ENCODE peak calls at places on chromosomes 16 and 17, in seven cellular contexts. B is GM13976, A is bronchial epithelial cell, M is GM12865, E is uterus, X is A549, C is transverse colon. S is an unnamed sample.

GRCh38 chr16:35754391-35755369 is 2295.3 kb downstream of the TP53TG3F start:
- DNase-seq in B (no peak), E (no peak), X (no peak), M (no peak), A (no peak), C (no peak), S (no peak)

GRCh38 chr17:45184144-45184543 is 22.5 kb downstream of the HEXIM2 start:
- DNase-seq in M (no peak), X (no peak), C (no peak), A (peak; percentile 37), E (no peak), B (no peak), S (no peak)

GRCh38 chr16:87725596-87726235 is 40.1 kb downstream of the KLHDC4 start:
- DNase-seq in B (no peak), A (no peak), E (no peak), M (no peak), C (no peak), X (peak; percentile 27), S (no peak)

GRCh38 chr16:54453863-54454262 is 167.3 kb upstream of the IRX3 start:
- DNase-seq in M (no peak), B (no peak), A (no peak), X (no peak), E (no peak), C (no peak), S (no peak)

GRCh38 chr16:55041540-55042234 is 111.0 kb downstream of the IRX5 start:
- DNase-seq in X (no peak), B (no peak), C (no peak), M (no peak), A (no peak), E (no peak), S (peak; percentile 13)

GRCh38 chr16:48123104-48123788 is 32.5 kb downstream of the ABCC12 start:
- DNase-seq in B (peak; percentile 65), M (peak; percentile 64), C (no peak), E (no peak), X (peak; percentile 96), A (peak; percentile 99), S (no peak)

GRCh38 chr16:50771366-50771765 is 29.5 kb downstream of the CYLD start:
- DNase-seq in X (no peak), M (no peak), E (no peak), B (no peak), A (peak; percentile 76), C (no peak), S (no peak)

GRCh38 chr16:81646561-81646960 is 132.5 kb upstream of the PLCG2 start:
- DNase-seq in C (no peak), E (no peak), X (no peak), B (no peak), A (peak; percentile 80), M (no peak), S (no peak)

GRCh38 chr16:50884066-50884860 is 142.4 kb downstream of the CYLD start:
- DNase-seq in B (peak; percentile 66), X (peak; percentile 14), A (no peak), C (no peak), M (peak; percentile 16), E (no peak), S (no peak)

GRCh38 chr16:46768809-46769208 is 20.7 kb upstream of the MYLK3 start:
- DNase-seq in A (no peak), B (no peak), C (no peak), E (no peak), X (no peak), M (no peak), S (no peak)

GRCh38 chr17:59762826-59763374 is 55.4 kb downstream of the VMP1 start:
- DNase-seq in M (no peak), A (no peak), X (no peak), C (no peak), B (no peak), E (no peak), S (no peak)

GRCh38 chr17:32627233-32628008 is 140.6 kb downstream of the CDK5R1 start:
- DNase-seq in X (no peak), E (no peak), C (no peak), A (peak; percentile 33), B (no peak), M (no peak), S (no peak)

GRCh38 chr17:56269998-56270397 is 116.7 kb downstream of the ANKFN1 start:
- DNase-seq in A (no peak), E (no peak), B (no peak), C (no peak), X (no peak), M (no peak), S (no peak)

GRCh38 chr16:56353054-56353921 is 72.1 kb downstream of the AMFR start:
- DNase-seq in B (no peak), M (no peak), A (no peak), E (peak; percentile 8), C (peak; percentile 6), X (no peak), S (peak; percentile 16)

GRCh38 chr17:1767358-1767757 is 5.5 kb downstream of the SERPINF1 start:
- DNase-seq in M (no peak), A (no peak), X (no peak), B (no peak), E (no peak), C (no peak), S (no peak)
- TF ChIP-seq CTCF in M (no peak), A (no peak), X (peak; percentile 12), B (no peak), E (no peak), C (no peak), S (no peak)

GRCh38 chr16:23074423-23074822 is 74.8 kb downstream of the USP31 start:
- DNase-seq in C (no peak), M (no peak), A (no peak), E (no peak), B (no peak), X (no peak), S (no peak)

GRCh38 chr16:23069844-23070243 is 79.4 kb downstream of the USP31 start:
- DNase-seq in M (no peak), C (no peak), X (no peak), A (no peak), B (no peak), E (no peak), S (no peak)

GRCh38 chr16:23071202-23072083 is 77.8 kb downstream of the USP31 start:
- DNase-seq in C (no peak), A (peak; percentile 79), M (no peak), X (no peak), E (no peak), B (no peak), S (no peak)

GRCh38 chr16:23072084-23072599 is 77.1 kb downstream of the USP31 start:
- DNase-seq in X (peak; percentile 88), M (no peak), A (peak; percentile 75), B (no peak), C (peak; percentile 84), E (peak; percentile 83), S (peak; percentile 32)

DNA sequence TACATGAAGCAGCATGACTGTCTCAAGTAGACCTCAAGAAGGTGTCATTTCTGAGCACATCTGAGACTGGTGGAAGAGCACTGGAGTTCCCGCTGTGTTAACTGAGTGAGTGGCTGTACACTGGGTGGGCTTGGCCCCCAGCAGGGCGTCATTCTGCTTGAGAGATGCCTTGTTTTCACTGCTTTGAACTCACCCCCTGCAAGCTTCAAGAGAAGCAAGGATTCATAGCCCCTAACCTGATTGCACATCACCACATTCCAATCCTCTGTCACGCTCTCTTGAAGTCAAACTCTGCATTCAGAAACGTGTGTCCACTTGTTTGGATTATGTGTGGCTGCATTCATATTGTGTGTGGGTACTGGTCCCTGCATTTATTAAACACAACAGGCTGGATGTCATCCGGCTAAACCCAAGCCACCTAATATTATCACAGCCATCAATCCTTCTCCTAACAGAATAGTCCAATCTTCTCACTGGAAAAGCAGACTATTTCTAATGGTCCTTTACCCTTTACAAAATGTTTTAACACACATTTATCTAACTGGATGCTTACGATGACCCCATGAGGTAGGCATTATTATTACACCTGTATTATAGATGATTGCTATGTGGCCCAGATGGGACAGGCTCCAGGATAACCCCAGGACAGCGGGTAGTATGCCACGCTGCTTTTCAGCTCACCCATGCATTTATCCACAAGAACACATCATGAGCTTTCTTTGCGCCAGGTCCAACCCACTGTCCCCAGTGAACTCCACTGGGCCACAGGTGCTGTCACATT is 76.3 kb downstream of the USP31 start:
- DNase-seq in B (no peak), M (no peak), X (peak; percentile 59), C (no peak), A (peak; percentile 97), E (no peak), S (no peak)
- TF ChIP-seq CTCF in B (no peak), M (no peak), X (peak; percentile 5), C (no peak), A (peak; percentile 20), E (no peak), S (no peak)

GRCh38 chr16:85432606-85433005 is 180.5 kb upstream of the GSE1 start:
- DNase-seq in B (no peak), A (no peak), C (no peak), E (no peak), X (no peak), M (no peak), S (no peak)

GRCh38 chr16:85428899-85429775 is 184.0 kb upstream of the GSE1 start:
- DNase-seq in M (no peak), B (no peak), X (no peak), A (no peak), C (no peak), E (peak; percentile 16), S (no peak)

GRCh38 chr16:85431431-85432124 is 181.5 kb upstream of the GSE1 start:
- DNase-seq in M (no peak), E (no peak), B (no peak), C (peak; percentile 5), X (no peak), A (no peak), S (no peak)

GRCh38 chr16:85429776-85430522 is 183.2 kb upstream of the GSE1 start:
- DNase-seq in C (no peak), E (no peak), M (no peak), B (no peak), X (no peak), A (no peak), S (no peak)

GRCh38 chr16:85430523-85431381 is 182.4 kb upstream of the GSE1 start:
- DNase-seq in A (no peak), M (no peak), C (peak; percentile 7), E (peak; percentile 14), X (no peak), B (no peak), S (no peak)
- TF ChIP-seq CTCF in A (no peak), M (no peak), C (no peak), E (no peak), X (no peak), B (no peak), S (no peak)

DNA sequence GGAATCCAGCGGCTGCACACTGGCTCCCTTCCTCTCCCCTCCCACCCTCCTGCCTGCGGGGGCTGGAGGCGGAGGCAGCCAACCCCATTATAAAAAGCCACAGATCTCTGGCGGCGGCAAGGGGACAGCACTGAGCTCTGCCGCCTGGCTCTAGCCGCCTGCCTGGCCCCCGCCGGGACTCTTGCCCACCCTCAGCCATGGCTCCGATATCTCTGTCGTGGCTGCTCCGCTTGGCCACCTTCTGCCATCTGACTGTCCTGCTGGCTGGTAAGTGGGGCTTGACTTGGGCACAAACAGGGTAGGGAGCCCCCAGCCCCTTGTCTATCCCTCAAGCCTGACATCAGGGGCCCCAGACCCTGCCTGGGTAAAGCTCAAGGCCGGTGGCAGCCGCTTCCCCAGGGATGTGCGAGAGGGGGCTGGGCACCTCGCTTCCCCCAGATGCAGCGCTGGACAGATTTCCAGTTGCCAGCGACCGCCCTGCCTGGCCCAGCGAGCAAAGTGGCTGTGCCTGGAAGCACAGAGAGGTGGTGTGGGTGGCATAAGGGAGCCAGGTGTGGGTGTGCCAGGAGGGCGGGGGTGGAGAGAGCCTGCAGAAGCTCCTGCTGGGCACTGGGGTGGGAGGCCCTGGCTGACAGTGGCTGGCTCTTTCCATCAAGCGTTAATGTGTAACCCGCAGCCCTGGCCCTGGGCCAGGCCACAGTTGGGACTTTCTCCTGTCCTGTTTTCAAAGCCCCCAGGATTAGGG is at the start of gene CX3CL1:
- DNase-seq in C (peak; percentile 76), X (no peak), A (peak; percentile 29), M (no peak), B (no peak), E (peak; percentile 68), S (peak; percentile 96)
- TF ChIP-seq CTCF in C (no peak), X (no peak), A (no peak), M (no peak), B (no peak), E (no peak), S (peak; percentile 38)

S was measured in tibial artery.